ENCODE peak calls at places on chromosomes 1 and 21, in seven cellular contexts. E is left colon; N is H9; S is GM12892; D is activated T-cell treated with anti-CD3 and anti-CD28 coated beads, Interleukin-2, amount 50 U/mL, for 48 hours; R is activated naive CD8-positive, alpha-beta T cell treated with anti-CD3 and anti-CD28 coated beads, Interleukin-2, amount 50 U/mL, for 24 hours; U is stimulated activated CD4-positive, alpha-beta T cell treated with anti-CD3 and anti-CD28 coated beads, Interleukin-2, amount 100 ng/mL, for 48 hours. K is an unnamed sample.

GRCh38 chr1:190259424-190259823 is 218.2 kb downstream of the BRINP3 start:
- DNase-seq in E (no peak), N (no peak), S (no peak), D (no peak), R (no peak), U (no peak), K (no peak)

GRCh38 chr1:37574834-37575479 is 18.2 kb downstream of the DNALI1 start:
- DNase-seq in E (no peak), N (no peak), S (no peak), D (no peak), R (no peak), U (no peak), K (no peak)

GRCh38 chr1:98991127-98992003 is 13.3 kb downstream of the PLPPR5 start:
- DNase-seq in E (no peak), N (no peak), S (no peak), D (no peak), R (no peak), U (no peak), K (peak; percentile 93)

GRCh38 chr21:16419188-16419874 is 689.5 kb downstream of the USP25 start:
- DNase-seq in E (peak; percentile 32), N (no peak), S (no peak), D (no peak), R (no peak), U (no peak), K (no peak)

GRCh38 chr1:198700396-198700795 is 61.6 kb downstream of the PTPRC start:
- DNase-seq in E (no peak), N (no peak), S (no peak), D (no peak), R (no peak), U (no peak), K (no peak)

GRCh38 chr1:10051656-10052055 is 18.9 kb downstream of the UBE4B start:
- DNase-seq in E (no peak), N (no peak), S (no peak), D (no peak), R (no peak), U (no peak), K (no peak)

GRCh38 chr1:177360791-177361190 is 190.0 kb downstream of the BRINP2 start:
- DNase-seq in E (no peak), N (no peak), S (no peak), D (no peak), R (no peak), U (no peak), K (no peak)

GRCh38 chr1:77271851-77272250 is 10.0 kb upstream of the AK5 start:
- DNase-seq in E (no peak), N (no peak), S (no peak), D (no peak), R (no peak), U (no peak), K (no peak)

GRCh38 chr1:59107516-59107915 is 189.4 kb upstream of the FGGY start:
- DNase-seq in E (no peak), N (no peak), S (no peak), D (no peak), R (no peak), U (no peak), K (no peak)

GRCh38 chr1:212901290-212901689 is 43.2 kb downstream of the FLVCR1 start:
- DNase-seq in E (no peak), N (no peak), S (no peak), D (no peak), R (no peak), U (no peak), K (no peak)

GRCh38 chr1:228209657-228210056 is 1.8 kb downstream of the OBSCN start:
- DNase-seq in E (no peak), N (no peak), S (no peak), D (no peak), R (no peak), U (no peak), K (no peak)

GRCh38 chr1:110581637-110582036 is 24.5 kb downstream of the KCNA2 start:
- DNase-seq in E (no peak), N (no peak), S (no peak), D (no peak), R (no peak), U (no peak), K (no peak)

GRCh38 chr1:202836616-202837403 is 26.1 kb downstream of the PCAT6 start:
- DNase-seq in E (no peak), N (no peak), S (no peak), D (no peak), R (no peak), U (no peak), K (no peak)

GRCh38 chr1:197184190-197184589 is 37.7 kb upstream of the ASPM start:
- DNase-seq in E (no peak), N (no peak), S (no peak), D (no peak), R (no peak), U (no peak), K (no peak)

GRCh38 chr1:8862528-8862927 is 16.0 kb downstream of the ENO1 start:
- DNase-seq in E (no peak), N (peak; percentile 75), S (no peak), D (peak; percentile 65), R (peak; percentile 62), U (no peak), K (peak; percentile 21)